ENCODE peak calls at places on chromosomes 13 and 19, in seven cellular contexts. I, J, P, T, M, Q and O are unnamed samples.

GRCh38 chr19:369876-370275 is 25.3 kb upstream of the MIER2 start:
- DNase-seq in I (no peak), M (no peak), P (no peak), Q (no peak), J (no peak), T (no peak), O (no peak)

GRCh38 chr13:114130708-114131580 is 1.5 kb downstream of the RASA3 start:
- DNase-seq in T (no peak), Q (peak; percentile 90), M (no peak), I (peak; percentile 59), P (peak; percentile 71), J (peak; percentile 41), O (peak; percentile 62)

GRCh38 chr13:68748038-68748437 is 1359.6 kb upstream of the ATXN8OS start:
- DNase-seq in J (no peak), P (no peak), I (no peak), M (no peak), T (no peak), Q (no peak), O (no peak)

GRCh38 chr13:93603043-93603442 is 376.4 kb downstream of the GPC6 start:
- DNase-seq in J (no peak), M (no peak), Q (no peak), T (no peak), I (no peak), P (no peak), O (no peak)

GRCh38 chr13:114097893-114098688 is 34.3 kb downstream of the RASA3 start:
- DNase-seq in I (no peak), T (peak; percentile 9), M (no peak), Q (peak; percentile 52), J (peak; percentile 14), P (no peak), O (no peak)

GRCh38 chr13:67515895-67516294 is 285.8 kb upstream of the PCDH9 start:
- DNase-seq in M (no peak), I (no peak), T (no peak), Q (no peak), J (no peak), P (no peak), O (no peak)

GRCh38 chr13:76440568-76440967 is 445.6 kb downstream of the KCTD12 start:
- DNase-seq in P (peak; percentile 56), Q (no peak), M (no peak), I (no peak), J (no peak), T (no peak), O (peak; percentile 44)

GRCh38 chr19:2775556-2776430 is 7.3 kb downstream of the SGTA start:
- DNase-seq in M (peak; percentile 59), J (peak; percentile 45), T (no peak), Q (peak; percentile 70), I (no peak), P (peak; percentile 77), O (peak; percentile 74)

GRCh38 chr19:23305555-23305954 is 55.4 kb upstream of the ZNF724 start:
- DNase-seq in J (no peak), Q (no peak), P (no peak), T (no peak), M (no peak), I (no peak), O (no peak)

GRCh38 chr19:1045247-1045603 is 5.3 kb downstream of the ABCA7 start:
- DNase-seq in I (peak; percentile 75), T (peak; percentile 99), P (peak; percentile 75), M (no peak), J (no peak), Q (peak; percentile 64), O (no peak)

GRCh38 chr13:48531416-48532145 is 1.3 kb downstream of the RCBTB2 start:
- DNase-seq in T (no peak), Q (no peak), P (no peak), J (no peak), I (no peak), M (no peak), O (no peak)

GRCh38 chr13:76936736-76937135 is 11.6 kb upstream of the ACOD1 start:
- DNase-seq in T (no peak), P (no peak), J (no peak), I (no peak), M (no peak), Q (no peak), O (no peak)

GRCh38 chr13:64248371-64249065 is 2832.9 kb upstream of the PCDH20 start:
- DNase-seq in P (no peak), J (no peak), Q (no peak), T (no peak), I (no peak), M (no peak), O (no peak)

GRCh38 chr19:3210347-3211017 is 14.0 kb upstream of the CELF5 start:
- DNase-seq in Q (peak; percentile 77), I (peak; percentile 73), T (peak; percentile 81), J (peak; percentile 31), P (peak; percentile 89), M (no peak), O (peak; percentile 86)

GRCh38 chr13:73754727-73755292 is 379.4 kb downstream of the KLF12 start:
- DNase-seq in I (peak; percentile 30), J (no peak), M (no peak), T (no peak), Q (no peak), P (peak; percentile 44), O (peak; percentile 31)

GRCh38 chr13:29569253-29570057 is 26.0 kb downstream of the SLC7A1 start:
- DNase-seq in M (no peak), P (no peak), Q (no peak), T (no peak), I (no peak), J (no peak), O (no peak)

DNA sequence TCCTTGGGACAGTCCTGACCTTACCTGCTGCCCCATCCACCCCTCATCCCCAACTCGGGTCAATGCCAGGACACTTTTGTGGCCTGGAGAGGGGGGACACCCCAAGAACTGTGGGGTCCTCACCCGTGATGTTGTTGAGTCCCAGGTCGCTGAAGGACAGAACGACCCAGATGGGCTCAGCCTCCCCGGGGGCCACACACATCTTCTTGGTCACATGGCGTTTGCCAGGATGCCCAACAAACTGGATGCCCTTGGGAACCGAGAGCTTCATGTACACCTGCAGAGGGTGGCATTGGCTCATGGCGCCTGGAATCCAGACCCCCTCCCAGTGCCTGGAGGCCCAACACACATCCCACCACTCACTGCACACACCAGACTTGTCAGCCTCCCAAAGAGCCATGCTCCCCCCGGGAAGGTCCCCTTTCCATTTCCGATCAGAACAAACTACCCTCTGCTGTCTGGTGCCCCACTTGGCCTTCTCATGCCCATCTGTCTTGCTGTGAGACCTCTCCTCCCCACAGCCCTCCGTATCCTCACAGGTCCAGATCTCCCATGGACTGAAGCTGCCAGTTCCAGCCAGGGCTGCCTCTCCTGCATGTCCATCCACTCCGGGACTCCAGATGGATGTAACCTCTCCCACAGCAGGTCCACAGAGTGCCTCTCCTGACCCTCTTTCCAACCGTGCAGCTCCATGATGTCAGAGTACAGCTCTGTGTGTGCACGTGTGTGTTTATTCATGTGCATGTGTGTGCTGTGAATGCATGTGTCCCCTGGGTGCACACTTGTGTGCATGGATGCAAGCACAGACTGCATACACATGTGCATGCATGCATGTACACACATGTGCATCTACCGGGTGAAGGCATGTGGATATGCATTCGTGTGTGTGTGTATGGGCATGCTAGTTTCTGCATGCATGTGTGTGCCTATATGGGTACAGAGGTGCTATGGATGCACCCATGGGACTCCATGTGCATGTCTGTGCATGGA is 58.4 kb downstream of the F2RL3 start:
- DNase-seq in Q (no peak), T (no peak), I (no peak), J (no peak), M (no peak), P (no peak), O (peak; percentile 9)
- TF ChIP-seq CTCF in Q (no peak), T (no peak), I (no peak), J (no peak), M (no peak), P (no peak), O (no peak)

GRCh38 chr19:41691268-41691970 is 3.3 kb upstream of the CEACAM7 start:
- DNase-seq in T (peak; percentile 69), M (no peak), Q (no peak), P (peak; percentile 34), I (no peak), J (no peak), O (peak; percentile 56)
- TF ChIP-seq CTCF in T (peak; percentile 61), M (peak; percentile 58), Q (no peak), P (peak; percentile 57), I (no peak), J (no peak), O (peak; percentile 42)

DNA sequence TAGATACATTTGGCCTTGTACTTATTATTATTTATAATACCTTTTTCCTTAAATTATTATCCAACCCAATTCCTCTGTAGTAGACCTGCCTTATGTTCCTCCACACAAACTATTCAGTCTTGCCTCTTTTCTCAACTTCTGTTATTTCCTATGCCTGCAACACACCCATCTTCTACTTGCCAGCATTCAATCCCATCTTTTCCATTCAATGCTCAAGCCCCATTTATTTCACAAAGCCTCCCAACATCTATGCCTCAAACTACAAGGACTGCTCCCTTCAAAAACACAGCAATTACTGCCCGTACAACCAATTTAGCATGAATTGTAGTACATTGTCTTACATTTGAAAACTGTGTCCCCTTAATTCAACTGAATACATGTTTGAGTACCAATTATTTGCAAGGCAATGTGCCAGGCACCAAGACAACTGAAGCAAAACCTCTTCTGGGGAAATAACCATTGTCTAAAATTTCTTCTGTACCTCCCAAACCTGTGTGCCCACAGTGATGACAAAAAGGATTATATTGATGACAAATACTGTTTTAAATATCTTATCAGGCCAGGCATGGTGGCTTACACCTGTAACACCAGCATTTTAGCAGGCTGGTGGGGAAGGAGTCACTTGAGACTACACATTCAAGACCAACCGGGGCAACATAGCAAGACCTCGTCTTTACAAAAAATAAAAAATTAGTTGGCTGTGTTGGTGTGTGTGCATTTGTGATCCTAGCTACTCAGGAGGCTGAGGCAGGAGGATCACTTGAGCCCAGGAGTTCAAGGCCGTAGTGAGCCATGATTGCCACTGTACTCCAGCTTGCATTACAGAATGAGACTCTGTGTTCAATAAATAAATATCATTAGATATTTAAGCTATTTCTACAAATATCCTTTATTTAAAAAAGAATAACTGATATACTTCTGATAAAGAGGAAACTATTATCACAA is 35.1 kb downstream of the ELF1 start:
- DNase-seq in Q (no peak), J (no peak), I (no peak), P (no peak), T (no peak), M (no peak), O (no peak)
- TF ChIP-seq CTCF in Q (no peak), J (no peak), I (no peak), P (no peak), T (no peak), M (no peak), O (no peak)

DNA sequence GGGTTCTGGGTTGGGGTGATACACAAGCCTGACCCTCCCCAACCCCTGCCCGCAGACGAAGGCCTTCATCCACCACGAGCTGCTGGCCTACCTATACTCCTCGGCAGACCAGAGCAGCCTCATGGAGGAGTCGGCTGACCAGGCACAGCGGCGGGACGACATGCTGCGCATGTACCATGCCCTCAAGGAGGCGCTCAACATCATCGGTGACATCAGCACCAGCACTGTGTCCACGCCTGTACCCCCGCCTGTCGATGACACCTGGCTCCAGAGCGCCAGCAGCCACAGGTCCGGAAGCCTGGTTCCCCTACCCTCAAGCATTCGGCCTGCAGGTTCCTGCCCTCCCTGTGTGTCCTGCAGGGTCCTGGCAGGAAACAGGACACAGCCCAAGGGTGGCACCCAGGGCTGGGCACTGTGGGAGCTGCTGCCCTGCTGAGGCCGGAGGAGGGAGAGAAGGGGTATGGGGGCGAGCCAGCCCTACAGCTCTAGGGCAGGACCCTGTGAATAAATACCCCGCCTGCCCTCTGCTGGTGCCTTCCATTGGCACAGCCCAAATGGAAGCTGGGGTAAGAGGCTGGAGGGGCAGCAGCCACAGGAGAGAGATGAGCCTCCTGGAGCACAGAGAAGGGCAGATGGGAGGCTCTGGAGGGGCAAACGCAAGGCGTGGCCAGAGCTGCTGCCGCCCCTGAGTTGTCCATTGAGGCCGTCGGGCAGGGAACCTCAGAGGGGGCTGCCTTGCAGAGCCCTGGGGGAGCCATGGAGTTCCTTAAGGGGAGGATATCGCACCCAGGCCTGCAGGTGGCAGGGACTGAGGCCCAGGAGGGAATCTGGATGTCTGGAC is 6.8 kb downstream of the TMED1 start:
- DNase-seq in M (no peak), P (no peak), T (peak; percentile 56), J (no peak), I (no peak), Q (no peak), O (no peak)
- TF ChIP-seq CTCF in M (no peak), P (no peak), T (no peak), J (no peak), I (no peak), Q (no peak), O (peak; percentile 8)